ENCODE peak calls at places on chromosome 19, in nine cellular contexts. G is heart left ventricle, V is uterus, W is progenitor cell of endocrine pancreas, Z is tibial artery, P is IMR-90, B is astrocyte of the cerebellum, S is esophagus muscularis mucosa, L is fibroblast of mammary gland. F is an unnamed sample.

GRCh38 chr19:3851254-3852176 is 17.3 kb downstream of the ZFR2 start:
- DNase-seq in P (no peak), B (no peak), S (no peak), L (peak; percentile 27), V (no peak), W (no peak), Z (no peak), G (no peak), F (no peak)

GRCh38 chr19:10654610-10655456 is 687 bp downstream of the ILF3 start:
- DNase-seq in B (no peak), P (no peak), G (peak; percentile 46), W (peak; percentile 72), V (peak; percentile 61), S (no peak), L (no peak), Z (peak; percentile 40), F (no peak)

GRCh38 chr19:10836478-10837325 is 690 bp upstream of the TMED1 start:
- DNase-seq in S (peak; percentile 95), Z (peak; percentile 71), B (no peak), W (no peak), P (no peak), G (peak; percentile 88), V (peak; percentile 82), L (peak; percentile 84), F (peak; percentile 39)

GRCh38 chr19:3163230-3163886 is 15.2 kb upstream of the S1PR4 start:
- DNase-seq in W (peak; percentile 65), Z (no peak), P (peak; percentile 43), L (peak; percentile 54), S (no peak), B (no peak), G (peak; percentile 67), V (peak; percentile 59), F (no peak)

GRCh38 chr19:11578342-11579142 is 1.1 kb upstream of the ACP5 start:
- DNase-seq in L (no peak), Z (peak; percentile 65), W (no peak), G (peak; percentile 61), P (no peak), S (no peak), V (peak; percentile 46), B (no peak), F (no peak)

GRCh38 chr19:7904074-7905020 is 670 bp downstream of the MAP2K7 start:
- DNase-seq in W (no peak), L (no peak), B (no peak), Z (peak; percentile 42), V (peak; percentile 72), G (peak; percentile 65), P (no peak), S (no peak), F (no peak)

GRCh38 chr19:33194884-33195710 is 967 bp downstream of the LRP3 start:
- DNase-seq in B (no peak), L (peak; percentile 62), V (peak; percentile 45), Z (no peak), W (no peak), S (no peak), P (peak; percentile 48), G (no peak), F (no peak)

GRCh38 chr19:56108447-56109195 is 12.5 kb downstream of the ZNF787 start:
- DNase-seq in P (peak; percentile 12), V (peak; percentile 72), S (no peak), B (no peak), L (no peak), G (peak; percentile 47), W (no peak), Z (no peak), F (no peak)

GRCh38 chr19:6543866-6544347 is 13.1 kb downstream of the TNFSF9 start:
- DNase-seq in L (no peak), G (no peak), V (no peak), Z (no peak), W (no peak), S (no peak), P (no peak), B (no peak), F (no peak)

GRCh38 chr19:21758296-21758695 is 9.1 kb downstream of the ZNF100 start:
- DNase-seq in L (no peak), Z (no peak), P (no peak), S (no peak), W (no peak), G (no peak), V (no peak), B (no peak), F (no peak)
- TF ChIP-seq CTCF in L (no peak), Z (no peak), P (no peak), S (no peak), W (no peak), G (no peak), V (no peak), B (no peak), F (no peak)

GRCh38 chr19:54392078-54392477 is 23.2 kb upstream of the TTYH1 start:
- DNase-seq in W (no peak), B (no peak), Z (no peak), L (no peak), G (no peak), P (no peak), V (no peak), S (no peak), F (no peak)

GRCh38 chr19:54393381-54393780 is 21.9 kb upstream of the TTYH1 start:
- DNase-seq in P (no peak), Z (no peak), W (no peak), B (no peak), L (no peak), V (no peak), G (no peak), S (no peak), F (no peak)

GRCh38 chr19:54390942-54391577 is 24.2 kb upstream of the TTYH1 start:
- DNase-seq in S (no peak), P (peak; percentile 60), G (peak; percentile 30), W (peak; percentile 60), L (peak; percentile 67), V (peak; percentile 20), B (peak; percentile 53), Z (no peak), F (peak; percentile 23)

GRCh38 chr19:54389556-54389955 is 24.8 kb upstream of the LAIR1 start:
- DNase-seq in B (no peak), G (no peak), V (no peak), W (no peak), Z (no peak), L (no peak), S (no peak), P (no peak), F (no peak)

GRCh38 chr19:54391589-54392061 is 23.6 kb upstream of the TTYH1 start:
- DNase-seq in G (no peak), V (no peak), Z (no peak), W (no peak), S (no peak), B (no peak), L (no peak), P (no peak), F (no peak)
- TF ChIP-seq CTCF in G (no peak), V (no peak), Z (no peak), W (no peak), S (no peak), B (no peak), L (no peak), P (no peak), F (no peak)

DNA sequence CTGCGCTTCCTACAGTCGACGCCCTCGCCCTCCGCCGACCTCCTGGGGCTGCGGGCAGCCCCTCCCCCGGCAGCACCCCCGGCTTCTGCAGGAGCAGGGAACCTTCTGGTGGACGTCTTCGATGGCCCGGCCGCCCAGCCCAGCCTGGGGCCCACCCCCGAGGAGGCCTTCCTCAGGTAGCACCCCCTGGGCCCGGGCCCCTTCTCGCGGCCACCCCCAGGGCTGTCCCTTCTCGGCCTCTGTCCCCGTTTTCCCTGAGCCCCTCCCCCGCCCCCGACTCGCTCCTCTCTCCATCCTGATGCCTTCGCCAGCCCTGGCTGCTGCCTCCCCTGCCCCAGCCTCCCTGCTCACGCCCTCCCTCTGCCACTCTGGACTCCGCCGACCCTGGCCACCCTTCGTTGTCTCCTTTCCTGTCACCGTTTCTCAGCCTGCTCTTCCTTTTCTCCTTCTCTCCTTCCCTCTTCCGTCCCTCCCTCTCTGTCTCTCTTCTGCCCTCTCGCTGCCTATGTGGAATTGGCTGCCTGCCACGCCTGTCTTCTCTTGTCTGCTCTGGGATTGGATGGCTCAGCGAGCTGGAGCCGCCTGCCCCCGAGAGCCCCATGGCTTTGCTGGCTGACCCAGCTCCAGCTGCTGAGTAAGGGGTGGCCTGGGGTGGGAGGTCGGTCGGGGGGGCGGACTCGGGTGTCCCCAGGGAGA is 11.0 kb downstream of the FUZ start:
- DNase-seq in S (peak; percentile 96), W (no peak), L (peak; percentile 89), G (peak; percentile 91), P (peak; percentile 86), Z (peak; percentile 96), V (peak; percentile 93), B (peak; percentile 66), F (peak; percentile 44)
- TF ChIP-seq CTCF in S (peak; percentile 44), W (no peak), L (peak; percentile 49), G (peak; percentile 46), P (peak; percentile 38), Z (peak; percentile 29), V (peak; percentile 40), B (peak; percentile 20), F (peak; percentile 38)

GRCh38 chr19:35479278-35479677 is 11.0 kb downstream of the KRTDAP start:
- DNase-seq in V (no peak), P (no peak), Z (no peak), G (no peak), L (no peak), B (no peak), W (no peak), S (no peak), F (no peak)
- TF ChIP-seq CTCF in V (no peak), P (no peak), Z (no peak), G (no peak), L (no peak), B (no peak), W (peak; percentile 34), S (no peak), F (no peak)

GRCh38 chr19:31380854-31381253 is 31.6 kb upstream of the TSHZ3 start:
- DNase-seq in Z (no peak), P (no peak), S (no peak), B (no peak), L (no peak), G (no peak), W (no peak), V (no peak), F (no peak)

GRCh38 chr19:31383553-31383952 is 34.3 kb upstream of the TSHZ3 start:
- DNase-seq in G (no peak), Z (no peak), V (no peak), B (no peak), S (no peak), P (no peak), L (no peak), W (no peak), F (no peak)

GRCh38 chr19:31377736-31378135 is 28.5 kb upstream of the TSHZ3 start:
- DNase-seq in G (no peak), L (peak; percentile 48), P (no peak), V (no peak), W (no peak), B (no peak), Z (no peak), S (no peak), F (no peak)

DNA sequence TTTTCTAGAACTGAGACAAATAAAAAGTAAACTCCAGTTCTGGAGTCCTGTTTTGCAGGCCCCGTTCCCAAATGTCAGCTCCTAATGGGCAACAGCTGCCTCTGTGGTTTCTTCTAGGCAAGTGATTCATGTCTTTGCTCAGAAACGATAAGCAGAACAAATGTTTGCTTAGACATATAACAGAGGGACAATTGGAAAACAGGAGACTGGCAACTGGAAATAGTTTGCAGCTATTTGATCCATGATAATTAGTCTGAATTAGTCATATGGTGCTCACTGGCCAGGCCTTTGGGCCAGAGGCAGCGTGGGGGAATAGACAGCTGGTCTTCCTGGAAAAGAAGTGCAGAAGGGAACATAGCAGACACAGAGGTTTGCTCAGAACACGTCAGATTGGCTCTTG is 29.2 kb upstream of the TSHZ3 start:
- DNase-seq in V (peak; percentile 67), G (peak; percentile 42), Z (no peak), S (no peak), B (peak; percentile 88), W (no peak), P (peak; percentile 95), L (peak; percentile 98), F (peak; percentile 52)
- TF ChIP-seq CTCF in V (no peak), G (no peak), Z (no peak), S (no peak), B (no peak), W (no peak), P (no peak), L (no peak), F (no peak)

F was measured in kidney epithelial cell.